ENCODE peak calls at places on chromosome 12, in nine cellular contexts. R is WERI-Rb-1; E is naive thymus-derived CD4-positive, alpha-beta T cell; A is SK-N-SH; T is GM23248; F is heart left ventricle; O is tibial nerve; L is hepatocyte; S is body of pancreas. K is an unnamed sample.

GRCh38 chr12:121711925-121712461 is 559 bp upstream of the TMEM120B start:
- DNase-seq in S (peak; percentile 51), E (peak; percentile 40), R (peak; percentile 82), T (peak; percentile 67), F (peak; percentile 67), L (peak; percentile 71), O (peak; percentile 29), A (no peak), K (no peak)

GRCh38 chr12:124289634-124290600 is 5.0 kb upstream of the RFLNA start:
- DNase-seq in F (peak; percentile 35), O (no peak), T (peak; percentile 85), L (no peak), R (no peak), E (no peak), S (no peak), A (peak; percentile 77), K (no peak)

GRCh38 chr12:96136129-96136528 is 58.0 kb upstream of the ELK3 start:
- DNase-seq in T (peak; percentile 58), A (no peak), L (peak; percentile 16), S (no peak), R (no peak), O (no peak), F (no peak), E (no peak), K (no peak)

GRCh38 chr12:114668905-114669304 is 15.1 kb downstream of the TBX3 start:
- DNase-seq in F (no peak), S (no peak), T (peak; percentile 40), E (no peak), O (no peak), L (peak; percentile 63), A (peak; percentile 86), R (no peak), K (no peak)

GRCh38 chr12:52522346-52523011 is 2.3 kb upstream of the KRT5 start:
- DNase-seq in A (no peak), F (no peak), T (peak; percentile 50), O (no peak), S (peak; percentile 41), R (no peak), E (no peak), L (no peak), K (peak; percentile 9)

GRCh38 chr12:13342971-13343370 is 146.4 kb downstream of the EMP1 start:
- DNase-seq in S (no peak), F (no peak), E (no peak), L (no peak), T (peak; percentile 64), A (no peak), R (no peak), O (no peak), K (no peak)

GRCh38 chr12:79414252-79414651 is 276.5 kb downstream of the PAWR start:
- DNase-seq in S (no peak), E (no peak), R (no peak), A (no peak), L (peak; percentile 16), T (no peak), O (no peak), F (no peak), K (no peak)

GRCh38 chr12:13504074-13504473 is 307.5 kb downstream of the EMP1 start:
- DNase-seq in T (peak; percentile 27), R (no peak), S (no peak), F (no peak), E (no peak), O (no peak), L (no peak), A (no peak), K (no peak)

GRCh38 chr12:44835641-44836379 is 40.3 kb downstream of the NELL2 start:
- DNase-seq in O (no peak), L (no peak), A (no peak), E (peak; percentile 63), S (no peak), F (no peak), T (peak; percentile 10), R (no peak), K (no peak)

GRCh38 chr12:107329569-107330324 is 236.4 kb upstream of the CRY1 start:
- DNase-seq in L (no peak), A (no peak), S (no peak), R (no peak), E (no peak), O (no peak), F (no peak), T (peak; percentile 68), K (no peak)

GRCh38 chr12:47097276-47097896 is 17.6 kb upstream of the AMIGO2 start:
- DNase-seq in S (no peak), F (no peak), A (no peak), O (no peak), E (no peak), R (no peak), L (no peak), T (peak; percentile 26), K (no peak)

GRCh38 chr12:31019561-31020308 is 53.9 kb upstream of the DDX11 start:
- DNase-seq in F (peak; percentile 3), E (no peak), L (no peak), R (no peak), O (no peak), A (no peak), T (no peak), S (no peak), K (no peak)

GRCh38 chr12:121452356-121453021 is 52.6 kb downstream of the RNF34 start:
- DNase-seq in E (no peak), F (no peak), A (no peak), O (no peak), T (peak; percentile 77), S (no peak), L (peak; percentile 33), R (no peak), K (no peak)

GRCh38 chr12:52691765-52692150 is 11.6 kb upstream of the KRT1 start:
- DNase-seq in A (peak; percentile 77), T (no peak), F (no peak), O (no peak), R (no peak), E (no peak), L (no peak), S (no peak), K (no peak)

GRCh38 chr12:108399514-108399913 is 60.4 kb upstream of the CMKLR1 start:
- DNase-seq in F (peak; percentile 37), O (peak; percentile 47), R (no peak), A (no peak), S (no peak), E (no peak), L (no peak), T (no peak), K (no peak)

GRCh38 chr12:105933671-105934665 is 204.8 kb downstream of the NUAK1 start:
- DNase-seq in F (no peak), O (no peak), A (peak; percentile 4), R (no peak), T (peak; percentile 99), L (peak; percentile 56), S (peak; percentile 12), E (no peak), K (no peak)

GRCh38 chr12:57737467-57738141 is 938 bp downstream of the AGAP2 start:
- DNase-seq in T (peak; percentile 67), R (peak; percentile 37), E (no peak), F (no peak), L (peak; percentile 60), A (peak; percentile 84), O (no peak), S (no peak), K (peak; percentile 88)

DNA sequence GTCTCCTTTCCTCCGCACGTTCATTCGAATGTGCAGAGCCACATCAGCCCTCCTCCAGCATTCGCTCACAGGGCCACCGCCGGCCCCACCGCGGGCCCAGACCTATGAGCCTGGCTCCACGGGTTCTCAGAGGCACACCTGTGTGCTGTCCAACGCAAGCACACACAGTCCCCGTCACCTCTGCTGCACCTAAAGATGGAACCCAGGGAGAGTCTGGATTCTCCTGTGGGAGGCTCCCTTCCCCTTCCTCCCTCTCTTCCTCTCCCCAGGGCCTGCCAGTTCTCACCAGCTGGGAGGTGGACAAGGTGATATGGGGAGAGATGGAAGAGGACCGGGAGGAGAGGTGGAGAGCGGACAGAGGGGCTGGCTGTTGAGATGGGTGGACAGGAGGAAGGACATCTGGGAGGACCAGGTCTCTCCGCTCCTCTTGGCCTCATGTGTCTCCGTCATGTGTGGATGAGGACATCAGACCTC is 4.9 kb upstream of the AQP6 start:
- DNase-seq in S (no peak), T (no peak), A (no peak), E (no peak), O (no peak), R (no peak), F (no peak), L (no peak), K (no peak)
- H3K4me3 ChIP-seq in S (no peak overlapping the region), T (peak overlapping the region; percentile 72), A (peak overlapping the region; percentile 64), E (peak overlapping the region; percentile 81), O (peak overlapping the region; percentile 5), R (peak overlapping the region; percentile 59), F (peak overlapping the region; percentile 24), L (no peak overlapping the region), K (peak overlapping the region; percentile 35)

GRCh38 chr12:116862167-116862566 is 19.1 kb downstream of the HRK start:
- DNase-seq in O (no peak), F (no peak), A (no peak), E (no peak), R (no peak), T (no peak), S (no peak), L (no peak), K (no peak)
- H3K36me3 ChIP-seq in O (no peaks in the 10 kb centered on the region), F (no peaks in the 10 kb centered on the region), A (no peaks in the 10 kb centered on the region), E (no peaks in the 10 kb centered on the region), R (no peaks in the 10 kb centered on the region), T (no peaks in the 10 kb centered on the region), S (no peaks in the 10 kb centered on the region), L (no peaks in the 10 kb centered on the region), K (no peaks in the 10 kb centered on the region)

GRCh38 chr12:49345048-49345839 is 1.4 kb upstream of the DNAJC22 start:
- DNase-seq in O (no peak), F (peak; percentile 27), S (peak; percentile 50), A (peak; percentile 82), L (peak; percentile 70), E (no peak), R (peak; percentile 60), T (peak; percentile 60), K (peak; percentile 87)

GRCh38 chr12:49346659-49347306 is at the start of gene DNAJC22:
- DNase-seq in A (no peak), R (peak; percentile 39), O (no peak), F (no peak), T (peak; percentile 60), L (peak; percentile 73), E (no peak), S (peak; percentile 22), K (peak; percentile 85)

GRCh38 chr12:49342914-49343731 is 3.6 kb upstream of the DNAJC22 start:
- DNase-seq in E (peak; percentile 31), L (peak; percentile 32), A (no peak), F (no peak), S (peak; percentile 15), O (no peak), R (peak; percentile 33), T (peak; percentile 33), K (peak; percentile 60)

GRCh38 chr12:49345840-49346658 is 639 bp upstream of the DNAJC22 start:
- DNase-seq in R (no peak), S (peak; percentile 16), T (peak; percentile 33), E (no peak), A (peak; percentile 67), O (no peak), F (no peak), L (peak; percentile 23), K (peak; percentile 90)

GRCh38 chr12:49344486-49345047 is 2.1 kb upstream of the DNAJC22 start:
- DNase-seq in F (no peak), S (no peak), R (no peak), E (no peak), A (no peak), O (no peak), L (no peak), T (no peak), K (peak; percentile 60)
- H3K27me3 ChIP-seq in F (peaks cover 36% of the 10 kb centered on the region), S (peaks cover 14% of the 10 kb centered on the region), R (peaks cover 58% of the 10 kb centered on the region), E (peaks cover 23% of the 10 kb centered on the region), A (peaks cover 5% of the 10 kb centered on the region), O (peaks cover 92% of the 10 kb centered on the region), L (peaks cover 76% of the 10 kb centered on the region), T (peaks cover 52% of the 10 kb centered on the region), K (peaks cover 97% of the 10 kb centered on the region)

GRCh38 chr12:56682323-56682722 is 5.8 kb downstream of the PTGES3 start:
- DNase-seq in R (no peak), T (no peak), A (no peak), F (no peak), O (no peak), L (no peak), S (no peak), E (no peak), K (no peak)
- H3K4me3 ChIP-seq in R (no peak overlapping the region), T (no peak overlapping the region), A (no peak overlapping the region), F (no peak overlapping the region), O (no peak overlapping the region), L (no peak overlapping the region), S (no peak overlapping the region), E (no peak overlapping the region), K (no peak overlapping the region)